ENCODE peak calls at places on chromosomes 6 and 20, in eight cellular contexts. P, Z, H, I, A, J, G and U are unnamed samples.
A peak's percentile ranks its signal among the peaks of the same experiment; 100 is the strongest.

GRCh38 chr6:109738200-109738599 is 47.1 kb downstream of the FIG4 start:
- DNase-seq in J (no peak), G (no peak), A (no peak), P (no peak), H (no peak), I (no peak), Z (no peak), U (no peak)

GRCh38 chr6:47967843-47968242 is 143.2 kb downstream of the PTCHD4 start:
- DNase-seq in H (no peak), I (no peak), A (no peak), G (no peak), J (no peak), P (no peak), Z (no peak), U (no peak)

GRCh38 chr20:38187512-38187911 is 22.4 kb upstream of the TGM2 start:
- DNase-seq in I (no peak), Z (no peak), J (no peak), P (no peak), G (peak; percentile 41), H (no peak), A (no peak), U (no peak)

GRCh38 chr6:67544851-67545452 is 1090.1 kb upstream of the ADGRB3 start:
- DNase-seq in P (peak; percentile 15), J (no peak), H (no peak), I (no peak), Z (no peak), G (no peak), A (no peak), U (no peak)

GRCh38 chr6:31187780-31188194 is 17.3 kb upstream of the POU5F1 start:
- DNase-seq in I (no peak), Z (no peak), G (no peak), A (no peak), P (no peak), H (no peak), J (no peak), U (no peak)

GRCh38 chr6:165843121-165843520 is 180.1 kb upstream of the PDE10A start:
- DNase-seq in I (no peak), A (peak; percentile 69), P (no peak), Z (no peak), H (no peak), J (no peak), G (no peak), U (no peak)

GRCh38 chr20:24682496-24683090 is 213.2 kb downstream of the SYNDIG1 start:
- DNase-seq in G (no peak), J (no peak), A (no peak), I (no peak), Z (no peak), P (no peak), H (no peak), U (no peak)

GRCh38 chr6:17015144-17015543 is 86.7 kb upstream of the STMND1 start:
- DNase-seq in Z (no peak), P (peak; percentile 10), J (no peak), I (no peak), G (no peak), A (no peak), H (no peak), U (no peak)

GRCh38 chr6:131602913-131603312 is 25.1 kb downstream of the MED23 start:
- DNase-seq in J (no peak), G (no peak), A (no peak), I (no peak), P (no peak), Z (no peak), H (no peak), U (no peak)

GRCh38 chr6:32840604-32841246 is 2.2 kb upstream of the TAP2 start:
- DNase-seq in P (no peak), G (no peak), Z (no peak), H (no peak), J (no peak), A (no peak), I (no peak), U (no peak)

GRCh38 chr6:89460713-89461112 is 27.8 kb downstream of the ANKRD6 start:
- DNase-seq in H (no peak), I (no peak), A (no peak), J (no peak), G (no peak), P (no peak), Z (no peak), U (no peak)